ENCODE peak calls at places on chromosome 1, in seven cellular contexts. Y is tibial nerve, E is tibial artery, N is choroid plexus epithelial cell, H is astrocyte of the cerebellum, Z is lung, U is fibroblast of pulmonary artery. G is an unnamed sample.

GRCh38 chr1:29577512-29577911 is 341.2 kb downstream of the PTPRU start:
- DNase-seq in E (no peak), H (no peak), U (no peak), N (no peak), Z (no peak), Y (no peak), G (no peak)

GRCh38 chr1:101259744-101260148 is 22.9 kb downstream of the S1PR1 start:
- DNase-seq in Z (no peak), H (no peak), E (no peak), N (peak), Y (no peak), U (peak), G (peak)

GRCh38 chr1:42379794-42380616 is 587 bp upstream of the RIMKLA start:
- DNase-seq in U (peak), E (no peak), Y (no peak), N (peak), Z (no peak), H (peak), G (peak)

GRCh38 chr1:45326627-45327591 is at the start of gene HPDL:
- DNase-seq in Z (peak), H (no peak), Y (peak), E (no peak), N (peak), U (peak), G (peak)

GRCh38 chr1:241156231-241156965 is 200.6 kb downstream of the RGS7 start:
- DNase-seq in E (no peak), Z (no peak), N (no peak), Y (no peak), H (no peak), U (peak), G (peak)

GRCh38 chr1:15951341-15952153 is 24.4 kb downstream of the ZBTB17 start:
- DNase-seq in N (peak), U (no peak), E (no peak), Y (no peak), Z (no peak), H (no peak), G (no peak)

GRCh38 chr1:19698181-19698580 is 33.5 kb downstream of the HTR6 start:
- DNase-seq in U (no peak), Z (no peak), H (no peak), Y (no peak), N (no peak), E (no peak), G (no peak)

GRCh38 chr1:151553659-151554058 is 13.6 kb downstream of the TUFT1 start:
- DNase-seq in N (peak), U (peak), E (no peak), Y (no peak), H (no peak), Z (no peak), G (peak)

GRCh38 chr1:91555821-91556531 is 55.3 kb downstream of the CDC7 start:
- DNase-seq in U (peak), N (peak), Y (no peak), E (no peak), H (no peak), Z (no peak), G (peak)

GRCh38 chr1:220159026-220159425 is 65.1 kb downstream of the IARS2 start:
- DNase-seq in E (no peak), N (no peak), H (no peak), Y (no peak), Z (no peak), U (no peak), G (no peak)

GRCh38 chr1:156698995-156699394 is 6.4 kb downstream of the CRABP2 start:
- DNase-seq in U (no peak), E (no peak), Z (no peak), N (no peak), H (no peak), Y (no peak), G (no peak)
- TF ChIP-seq CTCF in U (no peak), E (no peak), Z (no peak), N (no peak), H (no peak), Y (no peak), G (no peak)

GRCh38 chr1:111565957-111566356 is 53.6 kb upstream of the RAP1A start:
- DNase-seq in H (no peak), E (no peak), Z (no peak), Y (no peak), U (no peak), N (no peak), G (no peak)

GRCh38 chr1:111559736-111560279 is 56.4 kb upstream of the ADORA3 start:
- DNase-seq in H (no peak), E (no peak), Z (no peak), N (peak), U (peak), Y (no peak), G (peak)

GRCh38 chr1:111561328-111561727 is 57.9 kb upstream of the ADORA3 start:
- DNase-seq in E (no peak), Z (no peak), N (no peak), H (no peak), Y (no peak), U (no peak), G (no peak)

GRCh38 chr1:111565079-111565478 is 54.5 kb upstream of the RAP1A start:
- DNase-seq in H (peak), U (peak), Y (no peak), E (no peak), Z (no peak), N (peak), G (peak)

DNA sequence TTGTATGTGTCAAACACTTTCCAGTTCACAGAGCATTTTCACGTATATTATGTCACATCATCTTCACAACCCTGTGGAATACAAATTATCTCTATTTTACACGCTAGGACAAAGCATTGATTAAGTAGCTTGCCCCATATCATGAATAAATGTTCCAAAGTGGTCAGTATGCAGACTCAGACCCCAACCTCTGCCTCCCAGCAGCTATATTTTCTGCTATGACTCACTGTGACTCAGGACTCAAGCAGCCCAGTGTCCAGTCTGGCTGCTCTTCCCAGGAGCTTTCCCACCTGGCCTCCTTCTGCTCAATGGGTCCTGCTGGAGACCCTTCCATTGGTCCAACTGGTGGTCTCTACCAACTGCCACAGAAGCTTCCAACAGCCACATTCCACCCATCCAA is 56.0 kb upstream of the RAP1A start:
- DNase-seq in Z (no peak), N (peak), E (no peak), H (peak), U (peak), Y (no peak), G (peak)
- H3K4me3 ChIP-seq in Z (no peak), N (no peak), E (no peak), H (no peak), U (no peak), Y (no peak), G (no peak)

GRCh38 chr1:27831568-27832410 is 1.2 kb downstream of the PPP1R8 start:
- DNase-seq in Y (no peak), E (no peak), U (peak), Z (no peak), H (no peak), N (peak), G (peak)
- TF ChIP-seq CTCF in Y (no peak), E (no peak), U (no peak), Z (no peak), H (no peak), N (no peak), G (no peak)

DNA sequence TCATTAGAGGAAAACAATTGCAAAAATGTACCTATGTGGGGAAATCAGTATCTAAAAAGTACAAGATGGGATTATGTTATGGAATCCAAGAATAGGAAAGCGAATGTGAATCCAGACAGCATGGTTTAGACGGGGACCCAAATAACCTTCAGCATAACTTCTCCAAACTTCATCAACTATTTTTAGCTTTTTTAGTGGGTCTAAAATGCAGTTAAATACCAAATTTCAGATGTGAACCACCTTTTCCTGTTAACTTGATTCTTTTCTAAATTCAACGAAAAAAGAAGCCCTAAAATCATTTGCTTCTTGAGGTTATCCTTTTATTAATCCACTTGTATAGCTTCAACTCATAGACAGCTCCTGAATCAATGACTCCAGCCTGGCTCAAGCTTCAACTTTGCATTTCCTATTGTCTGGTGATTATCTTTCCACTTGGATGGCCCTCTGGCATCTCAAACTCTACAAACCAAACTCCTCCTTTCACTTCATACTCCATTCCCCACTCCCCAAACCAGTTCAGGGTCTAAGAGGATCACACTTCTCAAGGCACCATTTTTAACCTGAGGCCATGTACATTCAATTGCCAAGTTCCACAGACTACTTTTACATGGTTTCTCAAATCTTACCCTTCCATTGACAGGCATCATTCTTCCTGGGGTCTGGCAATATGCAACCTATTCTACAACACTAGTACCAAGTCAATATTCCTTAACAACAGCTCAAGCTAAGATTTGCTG is 7.4 kb downstream of the ERRFI1 start:
- DNase-seq in Y (no peak), E (no peak), N (peak), U (no peak), H (peak), Z (no peak), G (peak)
- H3K4me3 ChIP-seq in Y (no peak), E (no peak), N (peak), U (no peak), H (peak), Z (no peak), G (no peak)

GRCh38 chr1:183800449-183800848 is 4.5 kb upstream of the RGL1 start:
- DNase-seq in H (no peak), Z (no peak), E (no peak), U (no peak), Y (no peak), N (no peak), G (no peak)
- TF ChIP-seq CTCF in H (no peak), Z (no peak), E (no peak), U (no peak), Y (no peak), N (no peak), G (no peak)

GRCh38 chr1:214187152-214187900 is 93.6 kb upstream of the SMYD2 start:
- DNase-seq in N (peak), Y (no peak), E (no peak), U (no peak), H (no peak), Z (no peak), G (no peak)
- H3K4me3 ChIP-seq in N (peak), Y (peak), E (peak), U (peak), H (peak), Z (no peak), G (peak)

DNA sequence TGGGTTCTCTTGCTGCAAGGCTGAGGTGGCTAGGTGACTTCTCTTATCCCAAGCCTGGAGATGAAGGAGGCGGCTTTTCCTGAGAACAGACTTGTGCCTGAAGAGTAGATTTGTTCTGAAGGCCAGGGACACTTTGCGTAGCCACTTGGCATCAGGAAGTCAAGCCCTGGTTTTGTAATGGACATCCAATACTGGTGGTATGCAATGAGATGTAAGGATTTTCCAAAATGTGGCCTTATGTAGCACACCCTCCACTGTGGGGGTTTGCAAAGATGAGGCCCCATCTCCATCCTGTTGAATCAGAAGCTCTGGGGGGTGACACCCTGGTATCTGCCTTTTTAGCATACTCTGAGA is 124.5 kb upstream of the IPO9 start:
- DNase-seq in H (no peak), N (no peak), Y (no peak), E (no peak), U (no peak), Z (no peak), G (no peak)
- TF ChIP-seq CTCF in H (no peak), N (no peak), Y (no peak), E (no peak), U (no peak), Z (no peak), G (no peak)